ENCODE peak calls at places on chromosomes 5 and 9, in six cellular contexts. H, F, J, K, D and T are unnamed samples.

GRCh38 chr5:143717400-143717799 is 94.6 kb upstream of the HMHB1 start:
- DNase-seq in H (peak), F (peak), J (no peak), K (no peak), D (no peak), T (peak)

GRCh38 chr5:130021000-130021399 is 116.7 kb downstream of the CHSY3 start:
- DNase-seq in H (no peak), F (no peak), J (no peak), K (no peak), D (no peak), T (no peak)

GRCh38 chr9:91474656-91475055 is 51.0 kb upstream of the NFIL3 start:
- DNase-seq in H (peak), F (peak), J (no peak), K (no peak), D (no peak), T (peak)

GRCh38 chr9:127149463-127150390 is 27.3 kb upstream of the ANGPTL2 start:
- DNase-seq in H (no peak), F (no peak), J (no peak), K (no peak), D (no peak), T (no peak)

GRCh38 chr9:131330814-131331600 is 41.5 kb downstream of the PLPP7 start:
- DNase-seq in H (peak), F (no peak), J (no peak), K (no peak), D (no peak), T (no peak)

GRCh38 chr9:123871781-123872180 is 58.1 kb downstream of the DENND1A start:
- DNase-seq in H (no peak), F (no peak), J (no peak), K (no peak), D (no peak), T (no peak)

GRCh38 chr9:85276743-85277142 is 465.0 kb downstream of the AGTPBP1 start:
- DNase-seq in H (no peak), F (no peak), J (no peak), K (no peak), D (no peak), T (no peak)

GRCh38 chr5:91632871-91633270 is 249.8 kb upstream of the ARRDC3 start:
- DNase-seq in H (no peak), F (no peak), J (no peak), K (no peak), D (no peak), T (no peak)

GRCh38 chr5:31492824-31493223 is 39.1 kb downstream of the DROSHA start:
- DNase-seq in H (peak), F (no peak), J (no peak), K (no peak), D (no peak), T (peak)

GRCh38 chr9:86069206-86069869 is 30.0 kb downstream of the GOLM1 start:
- DNase-seq in H (no peak), F (no peak), J (no peak), K (no peak), D (no peak), T (no peak)

GRCh38 chr5:148910686-148911361 is 84.4 kb downstream of the ADRB2 start:
- DNase-seq in H (peak), F (peak), J (peak), K (peak), D (no peak), T (peak)

GRCh38 chr9:73199448-73199847 is 47.8 kb downstream of the ANXA1 start:
- DNase-seq in H (no peak), F (no peak), J (no peak), K (no peak), D (no peak), T (no peak)

GRCh38 chr5:174951151-174951780 is 226.9 kb downstream of the MSX2 start:
- DNase-seq in H (peak), F (peak), J (peak), K (peak), D (no peak), T (peak)

GRCh38 chr5:122164831-122165573 is 35.7 kb downstream of the ZNF474 start:
- DNase-seq in H (no peak), F (no peak), J (no peak), K (no peak), D (no peak), T (no peak)

GRCh38 chr5:6715758-6716633 is 2.8 kb downstream of the TENT4A start:
- DNase-seq in H (no peak), F (no peak), J (no peak), K (peak), D (no peak), T (peak)

GRCh38 chr9:106277931-106278330 is 583.6 kb downstream of the TMEM38B start:
- DNase-seq in H (peak), F (no peak), J (no peak), K (no peak), D (no peak), T (no peak)

GRCh38 chr9:87271696-87272477 is 225.8 kb upstream of the DAPK1 start:
- DNase-seq in H (no peak), F (no peak), J (no peak), K (no peak), D (peak), T (no peak)

GRCh38 chr5:158375531-158375930 is 516.6 kb upstream of the CLINT1 start:
- DNase-seq in H (no peak), F (no peak), J (no peak), K (no peak), D (no peak), T (peak)

GRCh38 chr9:33139421-33140228 is 27.5 kb downstream of the B4GALT1 start:
- DNase-seq in H (peak), F (peak), J (peak), K (peak), D (no peak), T (no peak)

GRCh38 chr5:88607492-88607891 is 275.5 kb downstream of the MEF2C start:
- DNase-seq in H (no peak), F (no peak), J (no peak), K (no peak), D (no peak), T (no peak)
- TF ChIP-seq CTCF in H (no peak), F (no peak), J (no peak), K (no peak), D (no peak), T (no peak)

DNA sequence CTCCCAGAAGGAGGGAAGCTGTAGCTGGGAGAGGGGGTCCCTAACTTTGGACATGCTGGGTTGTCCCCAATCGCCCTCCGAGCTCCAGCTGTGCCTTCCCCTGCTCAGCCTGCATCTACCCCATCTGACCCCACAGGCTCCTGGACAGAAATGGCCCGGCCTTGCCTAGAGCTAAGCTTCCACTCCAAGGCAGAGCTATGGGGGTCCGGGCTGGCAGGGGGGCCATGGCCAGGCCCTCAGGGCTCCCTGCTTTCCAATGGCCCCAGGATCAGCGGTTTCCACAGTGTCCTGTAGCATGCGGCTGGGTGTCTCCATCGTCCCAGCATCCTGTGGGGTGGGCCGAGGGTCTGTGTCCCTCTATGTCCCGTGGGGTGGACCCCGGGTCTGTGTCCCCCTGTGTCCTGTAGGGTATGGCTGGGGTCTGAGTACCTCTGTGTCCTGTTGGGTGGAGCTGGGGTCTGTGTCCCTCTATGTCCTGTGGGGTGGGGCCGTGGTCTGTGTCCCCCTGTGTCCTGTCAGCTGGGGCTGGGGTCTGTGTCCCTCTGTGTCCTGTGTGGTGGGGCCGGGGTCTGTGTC is 130.6 kb downstream of the RXRA start:
- DNase-seq in H (no peak), F (no peak), J (no peak), K (no peak), D (no peak), T (no peak)
- H3K4me3 ChIP-seq in H (no peak), F (no peak), J (peak), K (peak), D (no peak), T (no peak)

DNA sequence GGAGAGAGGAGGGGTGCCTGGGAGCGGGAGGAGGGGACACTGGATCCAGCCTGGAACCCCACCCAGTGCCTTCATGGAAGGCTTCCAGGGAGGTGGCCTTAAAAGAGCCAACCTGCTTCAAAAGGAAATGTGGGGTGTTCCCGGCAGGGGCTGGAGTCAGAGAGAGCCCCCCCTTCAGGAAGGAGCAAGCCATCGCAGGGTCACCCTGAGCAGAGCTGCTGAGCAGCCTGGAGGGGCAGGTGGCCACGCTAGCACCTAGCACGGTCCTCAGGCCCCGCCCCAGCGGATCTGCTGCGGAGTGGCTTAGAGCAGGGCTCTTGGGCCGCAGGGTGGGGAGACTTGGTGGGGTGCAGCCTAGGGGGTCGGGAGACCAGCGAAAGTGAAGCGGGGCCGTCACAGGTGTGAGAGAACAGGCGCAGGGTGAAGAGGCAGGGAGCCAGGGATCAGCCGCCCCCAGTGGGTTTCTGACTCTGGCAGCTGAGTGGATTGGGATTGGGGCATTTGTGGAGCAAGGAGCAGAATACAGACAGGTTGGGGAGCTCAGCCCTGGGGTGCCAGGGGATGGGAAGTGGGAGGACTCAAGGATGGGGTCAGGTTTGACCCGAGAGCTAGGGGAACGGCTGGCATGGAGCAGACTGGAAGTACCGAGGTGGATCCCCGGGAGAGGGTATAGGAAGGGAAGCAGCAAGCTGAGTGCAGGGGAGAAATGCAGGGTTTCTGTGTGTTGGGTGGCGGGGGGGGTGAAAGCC is 1.5 kb downstream of the LCN2 start:
- DNase-seq in H (no peak), F (no peak), J (peak), K (peak), D (no peak), T (no peak)
- TF ChIP-seq CTCF in H (no peak), F (peak), J (no peak), K (no peak), D (peak), T (no peak)

GRCh38 chr5:135190345-135191083 is 156.5 kb upstream of the PITX1 start:
- DNase-seq in H (no peak), F (no peak), J (no peak), K (no peak), D (no peak), T (no peak)
- H3K4me3 ChIP-seq in H (no peak), F (no peak), J (peak), K (peak), D (no peak), T (no peak)